ENCODE peak calls at places on chromosomes 3 and 15, in eight cellular contexts. One of them, this sample, is unnamed.

GRCh38 chr3:161274691-161275298 is 53.7 kb downstream of the NMD3 start:
- DNase-seq in MM.1S: peak; percentile 73
- DNase-seq in SJSA1: peak; percentile 48
- DNase-seq in CD8-positive, alpha-beta memory T cell: peak; percentile 32
- DNase-seq in psoas muscle: no peak
- DNase-seq in left ventricle myocardium inferior: no peak
- DNase-seq in heart left ventricle: peak; percentile 15
- DNase-seq in A549: no peak
- DNase-seq in this sample: peak; percentile 74

GRCh38 chr3:125032100-125032643 is 23.6 kb downstream of the HEG1 start:
- DNase-seq in MM.1S: no peak
- DNase-seq in SJSA1: no peak
- DNase-seq in CD8-positive, alpha-beta memory T cell: no peak
- DNase-seq in psoas muscle: no peak
- DNase-seq in left ventricle myocardium inferior: no peak
- DNase-seq in heart left ventricle: no peak
- DNase-seq in A549: no peak
- DNase-seq in this sample: no peak

GRCh38 chr15:86263235-86263634 is 183.6 kb downstream of the AGBL1 start:
- DNase-seq in MM.1S: no peak
- DNase-seq in SJSA1: no peak
- DNase-seq in CD8-positive, alpha-beta memory T cell: no peak
- DNase-seq in psoas muscle: no peak
- DNase-seq in left ventricle myocardium inferior: no peak
- DNase-seq in heart left ventricle: no peak
- DNase-seq in A549: no peak
- DNase-seq in this sample: no peak

GRCh38 chr3:128215290-128215689 is 62.0 kb downstream of the EEFSEC start:
- DNase-seq in MM.1S: no peak
- DNase-seq in SJSA1: no peak
- DNase-seq in CD8-positive, alpha-beta memory T cell: no peak
- DNase-seq in psoas muscle: no peak
- DNase-seq in left ventricle myocardium inferior: no peak
- DNase-seq in heart left ventricle: no peak
- DNase-seq in A549: no peak
- DNase-seq in this sample: no peak

GRCh38 chr15:76903251-76903681 is 1.9 kb downstream of the SCAPER start:
- DNase-seq in MM.1S: peak; percentile 26
- DNase-seq in SJSA1: no peak
- DNase-seq in CD8-positive, alpha-beta memory T cell: peak; percentile 31
- DNase-seq in psoas muscle: no peak
- DNase-seq in left ventricle myocardium inferior: no peak
- DNase-seq in heart left ventricle: no peak
- DNase-seq in A549: no peak
- DNase-seq in this sample: peak; percentile 52

GRCh38 chr3:54094926-54095325 is 27.4 kb upstream of the CACNA2D3 start:
- DNase-seq in MM.1S: no peak
- DNase-seq in SJSA1: no peak
- DNase-seq in CD8-positive, alpha-beta memory T cell: no peak
- DNase-seq in psoas muscle: no peak
- DNase-seq in left ventricle myocardium inferior: no peak
- DNase-seq in heart left ventricle: no peak
- DNase-seq in A549: no peak
- DNase-seq in this sample: no peak

GRCh38 chr15:92519709-92520108 is 126.0 kb downstream of the ST8SIA2 start:
- DNase-seq in MM.1S: no peak
- DNase-seq in SJSA1: no peak
- DNase-seq in CD8-positive, alpha-beta memory T cell: no peak
- DNase-seq in psoas muscle: no peak
- DNase-seq in left ventricle myocardium inferior: no peak
- DNase-seq in heart left ventricle: no peak
- DNase-seq in A549: no peak
- DNase-seq in this sample: no peak

GRCh38 chr3:196774191-196774820 is 34.6 kb downstream of the PAK2 start:
- DNase-seq in MM.1S: no peak
- DNase-seq in SJSA1: no peak
- DNase-seq in CD8-positive, alpha-beta memory T cell: no peak
- DNase-seq in psoas muscle: no peak
- DNase-seq in left ventricle myocardium inferior: no peak
- DNase-seq in heart left ventricle: no peak
- DNase-seq in A549: no peak
- DNase-seq in this sample: no peak

GRCh38 chr15:83010709-83011270 is 649 bp downstream of the C15orf40 start:
- DNase-seq in MM.1S: peak; percentile 80
- DNase-seq in SJSA1: peak; percentile 69
- DNase-seq in CD8-positive, alpha-beta memory T cell: peak; percentile 67
- DNase-seq in psoas muscle: peak; percentile 88
- DNase-seq in left ventricle myocardium inferior: peak; percentile 63
- DNase-seq in heart left ventricle: peak; percentile 72
- DNase-seq in A549: peak; percentile 94
- DNase-seq in this sample: peak; percentile 90

GRCh38 chr3:57692404-57693191 is at the start of gene DENND6A:
- DNase-seq in MM.1S: peak; percentile 97
- DNase-seq in SJSA1: peak; percentile 94
- DNase-seq in CD8-positive, alpha-beta memory T cell: peak; percentile 95
- DNase-seq in psoas muscle: peak; percentile 98
- DNase-seq in left ventricle myocardium inferior: peak; percentile 97
- DNase-seq in heart left ventricle: peak; percentile 96
- DNase-seq in A549: peak; percentile 84
- DNase-seq in this sample: peak; percentile 90

GRCh38 chr3:14839236-14839635 is 20.5 kb downstream of the FGD5 start:
- DNase-seq in MM.1S: no peak
- DNase-seq in SJSA1: no peak
- DNase-seq in CD8-positive, alpha-beta memory T cell: no peak
- DNase-seq in psoas muscle: no peak
- DNase-seq in left ventricle myocardium inferior: no peak
- DNase-seq in heart left ventricle: no peak
- DNase-seq in A549: no peak
- DNase-seq in this sample: peak; percentile 61

GRCh38 chr3:98811048-98811447 is 47.9 kb downstream of the ST3GAL6 start:
- DNase-seq in MM.1S: no peak
- DNase-seq in SJSA1: no peak
- DNase-seq in CD8-positive, alpha-beta memory T cell: no peak
- DNase-seq in psoas muscle: no peak
- DNase-seq in left ventricle myocardium inferior: no peak
- DNase-seq in heart left ventricle: no peak
- DNase-seq in A549: no peak
- DNase-seq in this sample: no peak

GRCh38 chr3:47273564-47273963 is 9.0 kb downstream of the KIF9 start:
- DNase-seq in MM.1S: no peak
- DNase-seq in SJSA1: no peak
- DNase-seq in CD8-positive, alpha-beta memory T cell: no peak
- DNase-seq in psoas muscle: no peak
- DNase-seq in left ventricle myocardium inferior: no peak
- DNase-seq in heart left ventricle: no peak
- DNase-seq in A549: no peak
- DNase-seq in this sample: no peak

GRCh38 chr3:65338571-65338970 is 650.8 kb upstream of the ADAMTS9 start:
- DNase-seq in MM.1S: no peak
- DNase-seq in SJSA1: no peak
- DNase-seq in CD8-positive, alpha-beta memory T cell: no peak
- DNase-seq in psoas muscle: no peak
- DNase-seq in left ventricle myocardium inferior: no peak
- DNase-seq in heart left ventricle: no peak
- DNase-seq in A549: no peak
- DNase-seq in this sample: no peak

GRCh38 chr15:55241895-55242294 is 45.2 kb upstream of the RSL24D1 start:
- DNase-seq in MM.1S: no peak
- DNase-seq in SJSA1: no peak
- DNase-seq in CD8-positive, alpha-beta memory T cell: no peak
- DNase-seq in psoas muscle: no peak
- DNase-seq in left ventricle myocardium inferior: no peak
- DNase-seq in heart left ventricle: no peak
- DNase-seq in A549: no peak
- DNase-seq in this sample: no peak

GRCh38 chr15:39908186-39908585 is 11.9 kb downstream of the GPR176 start:
- DNase-seq in MM.1S: no peak
- DNase-seq in SJSA1: no peak
- DNase-seq in CD8-positive, alpha-beta memory T cell: no peak
- DNase-seq in psoas muscle: no peak
- DNase-seq in left ventricle myocardium inferior: no peak
- DNase-seq in heart left ventricle: no peak
- DNase-seq in A549: no peak
- DNase-seq in this sample: no peak

GRCh38 chr3:10950476-10951294 is 41.9 kb upstream of the SLC6A1 start:
- DNase-seq in MM.1S: no peak
- DNase-seq in SJSA1: no peak
- DNase-seq in CD8-positive, alpha-beta memory T cell: no peak
- DNase-seq in psoas muscle: no peak
- DNase-seq in left ventricle myocardium inferior: no peak
- DNase-seq in heart left ventricle: no peak
- DNase-seq in A549: peak; percentile 64
- DNase-seq in this sample: peak; percentile 43

GRCh38 chr3:124630994-124631393 is 99.3 kb upstream of the UMPS start:
- DNase-seq in MM.1S: no peak
- DNase-seq in SJSA1: no peak
- DNase-seq in CD8-positive, alpha-beta memory T cell: no peak
- DNase-seq in psoas muscle: no peak
- DNase-seq in left ventricle myocardium inferior: no peak
- DNase-seq in heart left ventricle: no peak
- DNase-seq in A549: no peak
- DNase-seq in this sample: no peak

GRCh38 chr3:149860881-149861280 is 47.9 kb downstream of the RNF13 start:
- DNase-seq in MM.1S: no peak
- DNase-seq in SJSA1: no peak
- DNase-seq in CD8-positive, alpha-beta memory T cell: no peak
- DNase-seq in psoas muscle: no peak
- DNase-seq in left ventricle myocardium inferior: no peak
- DNase-seq in heart left ventricle: no peak
- DNase-seq in A549: no peak
- DNase-seq in this sample: no peak

GRCh38 chr15:70523634-70524033 is 239.7 kb downstream of the UACA start:
- DNase-seq in MM.1S: no peak
- DNase-seq in SJSA1: no peak
- DNase-seq in CD8-positive, alpha-beta memory T cell: no peak
- DNase-seq in psoas muscle: no peak
- DNase-seq in left ventricle myocardium inferior: no peak
- DNase-seq in heart left ventricle: no peak
- DNase-seq in A549: no peak
- DNase-seq in this sample: no peak

GRCh38 chr15:59002418-59002859 is 15.0 kb downstream of the RNF111 start:
- DNase-seq in MM.1S: no peak
- DNase-seq in SJSA1: no peak
- DNase-seq in CD8-positive, alpha-beta memory T cell: no peak
- DNase-seq in psoas muscle: no peak
- DNase-seq in left ventricle myocardium inferior: no peak
- DNase-seq in heart left ventricle: no peak
- DNase-seq in A549: no peak
- DNase-seq in this sample: no peak

GRCh38 chr3:137808015-137808414 is 43.9 kb downstream of the SOX14 start:
- DNase-seq in MM.1S: no peak
- DNase-seq in SJSA1: no peak
- DNase-seq in CD8-positive, alpha-beta memory T cell: no peak
- DNase-seq in psoas muscle: no peak
- DNase-seq in left ventricle myocardium inferior: no peak
- DNase-seq in heart left ventricle: no peak
- DNase-seq in A549: no peak
- DNase-seq in this sample: no peak

GRCh38 chr15:95266481-95267061 is 1035.2 kb downstream of the MCTP2 start:
- DNase-seq in MM.1S: no peak
- DNase-seq in SJSA1: no peak
- DNase-seq in CD8-positive, alpha-beta memory T cell: no peak
- DNase-seq in psoas muscle: no peak
- DNase-seq in left ventricle myocardium inferior: no peak
- DNase-seq in heart left ventricle: peak; percentile 26
- DNase-seq in A549: no peak
- DNase-seq in this sample: no peak

GRCh38 chr15:73691398-73691797 is 7.2 kb downstream of the CD276 start:
- DNase-seq in MM.1S: no peak
- DNase-seq in SJSA1: no peak
- DNase-seq in CD8-positive, alpha-beta memory T cell: no peak
- DNase-seq in psoas muscle: peak; percentile 79
- DNase-seq in left ventricle myocardium inferior: peak; percentile 63
- DNase-seq in heart left ventricle: peak; percentile 60
- DNase-seq in A549: no peak
- DNase-seq in this sample: no peak

GRCh38 chr3:9679476-9680097 is 24.0 kb upstream of the CPNE9 start:
- DNase-seq in MM.1S: no peak
- DNase-seq in SJSA1: no peak
- DNase-seq in CD8-positive, alpha-beta memory T cell: no peak
- DNase-seq in psoas muscle: no peak
- DNase-seq in left ventricle myocardium inferior: no peak
- DNase-seq in heart left ventricle: no peak
- DNase-seq in A549: no peak
- DNase-seq in this sample: no peak

GRCh38 chr3:37457392-37458065 is 283.1 kb upstream of the LRRFIP2 start:
- DNase-seq in MM.1S: no peak
- DNase-seq in SJSA1: no peak
- DNase-seq in CD8-positive, alpha-beta memory T cell: no peak
- DNase-seq in psoas muscle: peak; percentile 50
- DNase-seq in left ventricle myocardium inferior: peak; percentile 42
- DNase-seq in heart left ventricle: peak; percentile 27
- DNase-seq in A549: no peak
- DNase-seq in this sample: no peak
- H3K4me1 ChIP-seq in MM.1S: no peaks in the 10 kb centered on the region
- H3K4me1 ChIP-seq in SJSA1: peaks cover 2% of the 10 kb centered on the region
- H3K4me1 ChIP-seq in CD8-positive, alpha-beta memory T cell: no peaks in the 10 kb centered on the region
- H3K4me1 ChIP-seq in psoas muscle: peaks cover 64% of the 10 kb centered on the region
- H3K4me1 ChIP-seq in left ventricle myocardium inferior: peaks cover 88% of the 10 kb centered on the region
- H3K4me1 ChIP-seq in heart left ventricle: peaks cover 21% of the 10 kb centered on the region
- H3K4me1 ChIP-seq in A549: no peaks in the 10 kb centered on the region
- H3K4me1 ChIP-seq in this sample: no peaks in the 10 kb centered on the region

GRCh38 chr3:72907131-72907697 is 19.4 kb downstream of the GXYLT2 start:
- DNase-seq in MM.1S: no peak
- DNase-seq in SJSA1: no peak
- DNase-seq in CD8-positive, alpha-beta memory T cell: no peak
- DNase-seq in psoas muscle: no peak
- DNase-seq in left ventricle myocardium inferior: no peak
- DNase-seq in heart left ventricle: peak; percentile 53
- DNase-seq in A549: no peak
- DNase-seq in this sample: no peak
- H3K4me3 ChIP-seq in MM.1S: no peak overlapping the region
- H3K4me3 ChIP-seq in SJSA1: no peak overlapping the region
- H3K4me3 ChIP-seq in CD8-positive, alpha-beta memory T cell: no peak overlapping the region
- H3K4me3 ChIP-seq in psoas muscle: no peak overlapping the region
- H3K4me3 ChIP-seq in left ventricle myocardium inferior: no peak overlapping the region
- H3K4me3 ChIP-seq in heart left ventricle: no peak overlapping the region
- H3K4me3 ChIP-seq in A549: no peak overlapping the region
- H3K4me3 ChIP-seq in this sample: no peak overlapping the region

DNA sequence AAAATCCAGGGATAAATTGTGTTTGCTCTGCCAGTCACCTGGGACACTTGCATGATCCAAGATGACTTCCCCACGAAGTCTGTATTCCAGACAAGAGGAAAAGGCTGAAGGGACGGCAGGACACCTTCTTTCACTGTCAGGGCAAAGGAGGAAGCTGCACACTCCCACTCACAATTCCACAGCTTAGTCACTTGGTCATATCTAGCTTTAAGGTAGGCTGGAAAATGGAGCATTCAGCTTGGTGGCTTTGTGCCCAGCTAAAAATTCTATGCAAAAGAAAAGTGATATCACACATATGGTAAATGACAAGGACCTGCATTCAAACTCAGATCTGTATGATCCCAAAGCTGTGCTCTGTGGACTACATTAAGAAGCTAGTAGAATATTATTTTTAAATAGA is 109.2 kb upstream of the TPM1 start:
- DNase-seq in MM.1S: no peak
- DNase-seq in SJSA1: no peak
- DNase-seq in CD8-positive, alpha-beta memory T cell: no peak
- DNase-seq in psoas muscle: no peak
- DNase-seq in left ventricle myocardium inferior: no peak
- DNase-seq in heart left ventricle: no peak
- DNase-seq in A549: no peak
- DNase-seq in this sample: no peak
- H3K4me1 ChIP-seq in MM.1S: no peaks in the 10 kb centered on the region
- H3K4me1 ChIP-seq in SJSA1: peaks cover 28% of the 10 kb centered on the region
- H3K4me1 ChIP-seq in CD8-positive, alpha-beta memory T cell: no peaks in the 10 kb centered on the region
- H3K4me1 ChIP-seq in psoas muscle: peaks cover 12% of the 10 kb centered on the region
- H3K4me1 ChIP-seq in left ventricle myocardium inferior: peaks cover 26% of the 10 kb centered on the region
- H3K4me1 ChIP-seq in heart left ventricle: no peaks in the 10 kb centered on the region
- H3K4me1 ChIP-seq in A549: peaks cover 41% of the 10 kb centered on the region
- H3K4me1 ChIP-seq in this sample: peaks cover 2% of the 10 kb centered on the region

GRCh38 chr3:72345980-72346379 is 502.3 kb downstream of the SHQ1 start:
- DNase-seq in MM.1S: no peak
- DNase-seq in SJSA1: no peak
- DNase-seq in CD8-positive, alpha-beta memory T cell: no peak
- DNase-seq in psoas muscle: no peak
- DNase-seq in left ventricle myocardium inferior: no peak
- DNase-seq in heart left ventricle: no peak
- DNase-seq in A549: no peak
- DNase-seq in this sample: no peak
- H3K4me3 ChIP-seq in MM.1S: no peak overlapping the region
- H3K4me3 ChIP-seq in SJSA1: no peak overlapping the region
- H3K4me3 ChIP-seq in CD8-positive, alpha-beta memory T cell: no peak overlapping the region
- H3K4me3 ChIP-seq in psoas muscle: no peak overlapping the region
- H3K4me3 ChIP-seq in left ventricle myocardium inferior: no peak overlapping the region
- H3K4me3 ChIP-seq in heart left ventricle: no peak overlapping the region
- H3K4me3 ChIP-seq in A549: no peak overlapping the region
- H3K4me3 ChIP-seq in this sample: no peak overlapping the region

This sample was measured in HAP-1.